ENCODE peak calls at places on chromosomes 12 and 14, in ten cellular contexts. Q is gastrocnemius medialis, M is Peyer's patch, E is uterus, Y is IMR-90, W is heart left ventricle, L is HCT116, N is vagina, H is A549, D is endothelial cell of umbilical vein. J is an unnamed sample. For H3K4me1, the result is how much of the 10 kb centered on the place peaks cover.

GRCh38 chr14:93619176-93619793 is 169.0 kb downstream of the PRIMA1 start:
- DNase-seq in Q (no peak), M (peak), E (no peak), Y (peak), W (peak), L (peak), N (no peak), H (peak), D (peak), J (peak)

GRCh38 chr12:132471858-132472255 is 18.1 kb upstream of the FBRSL1 start:
- DNase-seq in Q (no peak), M (no peak), E (no peak), Y (no peak), W (no peak), L (no peak), N (no peak), H (no peak), D (no peak), J (no peak)

GRCh38 chr14:56120091-56120632 is 2.0 kb downstream of the PELI2 start:
- DNase-seq in Q (no peak), M (no peak), E (no peak), Y (peak), W (no peak), L (no peak), N (no peak), H (no peak), D (peak), J (peak)

GRCh38 chr12:131282292-131283080 is 328.8 kb downstream of the ADGRD1 start:
- DNase-seq in Q (peak), M (peak), E (no peak), Y (no peak), W (no peak), L (no peak), N (no peak), H (no peak), D (no peak), J (no peak)

GRCh38 chr14:75383721-75384120 is 44.1 kb upstream of the JDP2 start:
- DNase-seq in Q (no peak), M (no peak), E (no peak), Y (no peak), W (no peak), L (no peak), N (no peak), H (no peak), D (no peak), J (no peak)

GRCh38 chr12:98591209-98591608 is 2.3 kb upstream of the SLC25A3 start:
- DNase-seq in Q (no peak), M (no peak), E (no peak), Y (peak), W (no peak), L (no peak), N (no peak), H (no peak), D (no peak), J (no peak)

GRCh38 chr12:47820631-47821345 is 1.1 kb upstream of the HDAC7 start:
- DNase-seq in Q (peak), M (peak), E (peak), Y (peak), W (peak), L (peak), N (no peak), H (peak), D (peak), J (peak)

GRCh38 chr14:102474934-102475333 is 34.6 kb downstream of the ANKRD9 start:
- DNase-seq in Q (peak), M (peak), E (no peak), Y (peak), W (peak), L (no peak), N (no peak), H (no peak), D (no peak), J (peak)

GRCh38 chr14:104048758-104049496 is 36.6 kb upstream of the ASPG start:
- DNase-seq in Q (no peak), M (no peak), E (no peak), Y (no peak), W (no peak), L (no peak), N (no peak), H (no peak), D (no peak), J (no peak)

GRCh38 chr12:95694148-95694547 is 96.4 kb downstream of the NTN4 start:
- DNase-seq in Q (no peak), M (peak), E (no peak), Y (no peak), W (peak), L (no peak), N (no peak), H (no peak), D (no peak), J (peak)

GRCh38 chr12:27822076-27822712 is 42.2 kb upstream of the MANSC4 start:
- DNase-seq in Q (no peak), M (no peak), E (no peak), Y (peak), W (no peak), L (peak), N (no peak), H (peak), D (peak), J (no peak)

GRCh38 chr12:10364839-10365681 is 24.8 kb downstream of the KLRK1 start:
- DNase-seq in Q (peak), M (peak), E (peak), Y (peak), W (peak), L (peak), N (no peak), H (peak), D (peak), J (peak)

GRCh38 chr12:65147312-65147905 is 22.0 kb upstream of the LEMD3 start:
- DNase-seq in Q (no peak), M (no peak), E (no peak), Y (no peak), W (no peak), L (no peak), N (no peak), H (no peak), D (no peak), J (no peak)

GRCh38 chr12:68428724-68429580 is 96.8 kb upstream of the MDM1 start:
- DNase-seq in Q (no peak), M (no peak), E (no peak), Y (peak), W (no peak), L (no peak), N (no peak), H (no peak), D (no peak), J (no peak)

GRCh38 chr12:100926669-100927248 is 132.2 kb downstream of the ANO4 start:
- DNase-seq in Q (no peak), M (peak), E (no peak), Y (peak), W (no peak), L (peak), N (no peak), H (peak), D (peak), J (peak)

GRCh38 chr14:73503648-73504047 is 12.9 kb downstream of the RIOX1 start:
- DNase-seq in Q (no peak), M (no peak), E (no peak), Y (peak), W (no peak), L (no peak), N (no peak), H (no peak), D (no peak), J (no peak)

GRCh38 chr14:103030741-103031565 is 26.4 kb downstream of the CDC42BPB start:
- DNase-seq in Q (no peak), M (peak), E (no peak), Y (peak), W (no peak), L (no peak), N (no peak), H (no peak), D (no peak), J (no peak)

GRCh38 chr12:4178424-4179184 is 95.0 kb upstream of the CCND2 start:
- DNase-seq in Q (no peak), M (no peak), E (no peak), Y (no peak), W (no peak), L (no peak), N (no peak), H (no peak), D (no peak), J (no peak)

GRCh38 chr14:103628221-103628683 is 759 bp upstream of the KLC1 start:
- DNase-seq in Q (peak), M (peak), E (peak), Y (peak), W (peak), L (peak), N (no peak), H (peak), D (peak), J (peak)

GRCh38 chr14:76227450-76228050 is 75.8 kb downstream of the GPATCH2L start:
- DNase-seq in Q (no peak), M (no peak), E (no peak), Y (peak), W (no peak), L (no peak), N (no peak), H (peak), D (no peak), J (no peak)

GRCh38 chr12:5492562-5492961 is 60.7 kb downstream of the NTF3 start:
- DNase-seq in Q (no peak), M (no peak), E (no peak), Y (no peak), W (no peak), L (no peak), N (no peak), H (no peak), D (no peak), J (no peak)

GRCh38 chr14:85415015-85415712 is 114.8 kb upstream of the FLRT2 start:
- DNase-seq in Q (peak), M (no peak), E (peak), Y (peak), W (peak), L (no peak), N (no peak), H (peak), D (peak), J (peak)

GRCh38 chr14:73895939-73896338 is 9.3 kb downstream of the ZNF410 start:
- DNase-seq in Q (no peak), M (no peak), E (no peak), Y (no peak), W (no peak), L (no peak), N (no peak), H (no peak), D (no peak), J (no peak)

GRCh38 chr12:9625019-9625418 is 17.3 kb upstream of the KLRB1 start:
- DNase-seq in Q (no peak), M (no peak), E (no peak), Y (no peak), W (no peak), L (no peak), N (no peak), H (no peak), D (no peak), J (no peak)

GRCh38 chr12:90574676-90575075 is 380.3 kb downstream of the CCER1 start:
- DNase-seq in Q (no peak), M (no peak), E (no peak), Y (no peak), W (no peak), L (no peak), N (no peak), H (no peak), D (no peak), J (no peak)

GRCh38 chr12:26195250-26195640 is at the start of gene SSPN:
- DNase-seq in Q (peak), M (peak), E (peak), Y (peak), W (peak), L (no peak), N (no peak), H (peak), D (peak), J (peak)

DNA sequence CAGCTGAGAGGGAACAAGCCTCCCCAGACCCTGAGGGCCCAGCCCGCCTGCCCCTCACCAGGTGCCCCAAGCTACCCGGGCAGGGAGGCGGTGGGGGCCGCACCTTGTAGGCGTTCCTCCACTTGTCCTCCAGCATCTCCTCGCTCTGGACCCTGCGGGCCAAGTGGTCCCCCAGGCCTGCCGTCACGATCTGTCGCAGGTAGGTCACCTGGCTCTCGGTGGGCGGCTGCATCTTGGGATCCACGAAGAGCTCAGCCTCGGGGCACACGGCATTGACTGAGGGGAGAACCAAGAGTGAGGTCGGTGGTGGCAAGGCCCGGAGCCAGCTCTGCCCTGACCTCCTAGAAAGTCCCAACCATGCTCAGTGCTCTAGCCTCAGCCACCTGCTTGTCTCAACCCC is 36.6 kb downstream of the DHX37 start:
- DNase-seq in Q (no peak), M (no peak), E (no peak), Y (no peak), W (peak), L (no peak), N (no peak), H (no peak), D (no peak), J (no peak)
- TF ChIP-seq POLR2A in Q (no peak), M (no peak), E (no peak), Y (no peak), W (no peak), L (no peak), N (no peak), H (no peak), D (no peak), J (no peak)

GRCh38 chr12:53205747-53206146 is 1.3 kb downstream of the ITGB7 start:
- DNase-seq in Q (no peak), M (peak), E (no peak), Y (peak), W (no peak), L (no peak), N (no peak), H (no peak), D (no peak), J (no peak)
- H3K4me1 ChIP-seq in Q (under half), M (half or more), E (under half), Y (under half), W (under half), L (under half), N (under half), H (under half), D (under half), J (under half)

DNA sequence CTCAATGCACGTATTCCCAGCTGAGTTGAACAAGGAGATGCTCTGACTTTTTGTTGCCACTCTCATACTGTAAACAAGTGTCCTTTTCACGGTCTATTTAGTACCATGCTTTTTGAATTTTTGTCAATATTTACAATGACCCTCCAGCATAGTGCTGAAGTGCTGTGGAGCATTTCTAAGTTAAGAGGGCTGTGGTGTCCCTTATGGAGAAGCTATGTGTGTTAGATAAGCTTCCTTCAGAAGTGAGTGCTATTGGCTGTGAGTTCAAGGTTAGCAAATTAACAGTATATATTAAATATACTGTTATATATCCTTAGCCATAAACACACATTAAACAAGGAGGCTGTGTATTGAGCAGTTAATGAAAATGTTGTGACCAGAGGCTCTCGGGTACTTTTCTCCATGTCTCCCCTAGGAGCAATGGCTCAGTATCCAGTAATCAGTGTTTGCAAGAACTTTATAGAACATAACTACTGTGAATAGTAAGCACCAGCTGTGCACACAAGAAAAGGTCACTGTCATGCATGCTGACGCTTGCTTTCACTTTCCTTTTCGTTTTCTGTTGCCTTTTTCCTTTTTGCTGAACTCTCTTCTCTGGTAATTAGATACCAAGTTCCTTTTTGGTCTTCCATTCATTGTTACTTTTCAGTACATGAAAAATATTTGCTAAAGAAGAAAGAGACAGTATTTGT is 187.2 kb upstream of the NEDD1 start:
- DNase-seq in Q (no peak), M (no peak), E (no peak), Y (peak), W (no peak), L (no peak), N (no peak), H (no peak), D (peak), J (peak)
- H3K4me3 ChIP-seq in Q (peak), M (peak), E (no peak), Y (peak), W (peak), L (no peak), N (peak), H (peak), D (peak), J (no peak)

DNA sequence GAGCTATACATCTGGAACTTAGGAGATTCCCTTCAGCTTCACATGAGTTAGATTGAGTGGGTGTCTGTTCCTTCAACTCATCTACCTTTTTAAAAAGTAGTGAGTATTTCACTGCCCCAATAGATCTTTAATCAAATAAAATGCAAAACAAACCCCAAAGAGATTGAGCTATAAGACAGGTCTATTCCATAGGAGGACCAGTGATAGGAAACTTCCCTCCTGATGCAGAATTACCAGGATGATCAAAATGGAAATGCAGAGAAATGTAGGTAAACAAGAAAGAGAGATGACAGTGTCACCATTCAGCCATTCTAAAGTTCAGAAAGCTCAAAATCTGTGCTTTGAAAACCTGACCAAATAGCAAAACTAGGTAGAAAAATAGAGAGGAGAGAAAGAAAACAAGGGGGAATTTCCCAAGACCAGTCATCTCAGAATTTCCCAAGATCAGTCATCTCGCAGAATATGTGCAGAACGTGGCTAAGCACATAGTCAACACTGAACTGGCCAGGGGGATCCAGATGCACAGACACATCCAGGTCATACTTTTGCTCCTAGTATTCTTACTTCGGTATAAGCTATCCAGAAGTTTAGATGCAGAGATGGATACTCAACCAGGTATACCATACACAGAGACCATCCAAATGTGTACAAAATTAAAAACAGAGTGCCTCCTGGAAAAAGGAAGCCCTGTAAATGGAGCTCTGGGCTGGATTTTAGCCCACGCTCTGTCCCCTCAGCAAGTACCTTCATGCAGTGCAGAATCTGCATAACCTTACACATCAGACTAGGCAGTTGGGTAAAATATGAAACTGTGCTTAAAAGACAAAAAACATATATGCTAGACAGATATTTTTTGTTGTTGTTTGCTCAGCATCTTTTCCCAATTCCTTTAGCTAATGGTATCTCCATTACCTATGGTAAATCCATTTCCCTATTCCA is 27.4 kb downstream of the SLC41A2 start:
- DNase-seq in Q (no peak), M (no peak), E (no peak), Y (peak), W (no peak), L (no peak), N (no peak), H (no peak), D (peak), J (no peak)
- TF ChIP-seq POLR2A in Q (no peak), M (no peak), E (no peak), Y (no peak), W (no peak), L (no peak), N (no peak), H (no peak), D (no peak), J (no peak)

GRCh38 chr12:54421873-54422250 is 2.8 kb upstream of the ITGA5 start:
- DNase-seq in Q (no peak), M (peak), E (no peak), Y (no peak), W (no peak), L (no peak), N (no peak), H (no peak), D (peak), J (no peak)

GRCh38 chr12:54426690-54427089 is 7.6 kb upstream of the ITGA5 start:
- DNase-seq in Q (no peak), M (no peak), E (no peak), Y (no peak), W (no peak), L (no peak), N (no peak), H (no peak), D (no peak), J (no peak)

GRCh38 chr12:54421175-54421872 is 2.3 kb upstream of the ITGA5 start:
- DNase-seq in Q (peak), M (peak), E (peak), Y (peak), W (peak), L (no peak), N (no peak), H (no peak), D (peak), J (no peak)

GRCh38 chr12:54425696-54426095 is 6.6 kb upstream of the ITGA5 start:
- DNase-seq in Q (no peak), M (no peak), E (no peak), Y (no peak), W (no peak), L (no peak), N (no peak), H (no peak), D (no peak), J (no peak)

DNA sequence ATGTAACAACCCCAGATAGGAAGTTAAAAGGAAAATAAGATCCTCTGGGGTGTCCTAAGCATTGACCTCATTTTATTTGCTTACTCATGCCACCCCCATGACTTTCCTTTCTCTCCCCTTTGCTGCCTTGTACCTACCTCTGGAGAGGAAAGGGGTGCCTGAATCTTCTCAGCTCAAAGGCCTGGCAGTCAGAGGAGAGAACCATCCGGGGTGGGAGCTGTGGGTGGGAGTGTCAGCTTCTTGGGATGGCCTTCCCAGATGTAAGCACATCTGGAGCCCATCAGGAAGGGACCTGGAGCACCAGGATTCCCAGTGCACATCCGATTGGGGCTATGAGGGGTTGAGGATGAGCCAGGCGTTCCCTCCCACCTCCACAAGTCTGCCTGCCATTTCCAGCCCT is 5.2 kb upstream of the ITGA5 start:
- DNase-seq in Q (no peak), M (no peak), E (no peak), Y (no peak), W (no peak), L (no peak), N (no peak), H (no peak), D (no peak), J (no peak)
- H3K4me1 ChIP-seq in Q (under half), M (under half), E (under half), Y (under half), W (half or more), L (under half), N (half or more), H (half or more), D (half or more), J (under half)